ENCODE peak calls at places on chromosomes 7 and 10, in four cellular contexts. One of them, this sample, is unnamed.

GRCh38 chr10:118958984-118959916 is 70.3 kb upstream of the NANOS1 start:
- DNase-seq in prostate gland: peak
- DNase-seq in tibial artery: peak
- DNase-seq in midbrain: peak
- DNase-seq in this sample: peak

GRCh38 chr10:79358811-79359210 is 11.5 kb downstream of the PPIF start:
- DNase-seq in prostate gland: no peak
- DNase-seq in tibial artery: no peak
- DNase-seq in midbrain: no peak
- DNase-seq in this sample: no peak

GRCh38 chr10:22451346-22451745 is 106.0 kb downstream of the SPAG6 start:
- DNase-seq in prostate gland: no peak
- DNase-seq in tibial artery: no peak
- DNase-seq in midbrain: no peak
- DNase-seq in this sample: no peak

GRCh38 chr7:47358357-47358756 is 223.6 kb downstream of the TNS3 start:
- DNase-seq in prostate gland: no peak
- DNase-seq in tibial artery: no peak
- DNase-seq in midbrain: no peak
- DNase-seq in this sample: no peak

GRCh38 chr7:74452748-74453320 is 872 bp upstream of the GTF2IRD1 start:
- DNase-seq in prostate gland: no peak
- DNase-seq in tibial artery: peak
- DNase-seq in midbrain: no peak
- DNase-seq in this sample: peak

GRCh38 chr7:129295015-129295423 is 70.2 kb downstream of the AHCYL2 start:
- DNase-seq in prostate gland: no peak
- DNase-seq in tibial artery: no peak
- DNase-seq in midbrain: peak
- DNase-seq in this sample: peak

GRCh38 chr7:150972094-150972493 is 6.0 kb downstream of the KCNH2 start:
- DNase-seq in prostate gland: no peak
- DNase-seq in tibial artery: no peak
- DNase-seq in midbrain: peak
- DNase-seq in this sample: no peak

GRCh38 chr7:133235212-133235883 is 17.5 kb upstream of the EXOC4 start:
- DNase-seq in prostate gland: no peak
- DNase-seq in tibial artery: no peak
- DNase-seq in midbrain: no peak
- DNase-seq in this sample: no peak

GRCh38 chr7:376306-376969 is 86.5 kb downstream of the FOXL3 start:
- DNase-seq in prostate gland: peak
- DNase-seq in tibial artery: peak
- DNase-seq in midbrain: no peak
- DNase-seq in this sample: no peak

GRCh38 chr7:121752706-121753105 is 120.3 kb upstream of the PTPRZ1 start:
- DNase-seq in prostate gland: no peak
- DNase-seq in tibial artery: no peak
- DNase-seq in midbrain: peak
- DNase-seq in this sample: peak

GRCh38 chr7:4661871-4662270 is 20.2 kb upstream of the FOXK1 start:
- DNase-seq in prostate gland: peak
- DNase-seq in tibial artery: no peak
- DNase-seq in midbrain: no peak
- DNase-seq in this sample: no peak

GRCh38 chr10:118272090-118272775 is 69.9 kb downstream of the FAM204A start:
- DNase-seq in prostate gland: no peak
- DNase-seq in tibial artery: no peak
- DNase-seq in midbrain: peak
- DNase-seq in this sample: no peak

GRCh38 chr10:33982995-33983394 is 648.5 kb upstream of the NRP1 start:
- DNase-seq in prostate gland: no peak
- DNase-seq in tibial artery: no peak
- DNase-seq in midbrain: no peak
- DNase-seq in this sample: no peak

GRCh38 chr7:19707240-19707639 is 1.6 kb downstream of the POLR1F start:
- DNase-seq in prostate gland: no peak
- DNase-seq in tibial artery: no peak
- DNase-seq in midbrain: no peak
- DNase-seq in this sample: no peak

GRCh38 chr10:131575877-131576276 is 264.4 kb upstream of the TCERG1L start:
- DNase-seq in prostate gland: no peak
- DNase-seq in tibial artery: peak
- DNase-seq in midbrain: no peak
- DNase-seq in this sample: no peak

GRCh38 chr10:71133710-71134686 is 78.4 kb upstream of the UNC5B start:
- DNase-seq in prostate gland: no peak
- DNase-seq in tibial artery: peak
- DNase-seq in midbrain: no peak
- DNase-seq in this sample: no peak

GRCh38 chr7:68720722-68721121 is 877.6 kb upstream of the AUTS2 start:
- DNase-seq in prostate gland: no peak
- DNase-seq in tibial artery: no peak
- DNase-seq in midbrain: no peak
- DNase-seq in this sample: no peak

GRCh38 chr7:24283900-24284698 is at the start of gene NPY:
- DNase-seq in prostate gland: no peak
- DNase-seq in tibial artery: no peak
- DNase-seq in midbrain: no peak
- DNase-seq in this sample: peak

GRCh38 chr10:126561499-126562208 is 108.8 kb downstream of the C10orf90 start:
- DNase-seq in prostate gland: no peak
- DNase-seq in tibial artery: no peak
- DNase-seq in midbrain: peak
- DNase-seq in this sample: no peak

GRCh38 chr10:118412132-118412531 is 70.0 kb upstream of the FAM204A start:
- DNase-seq in prostate gland: no peak
- DNase-seq in tibial artery: no peak
- DNase-seq in midbrain: no peak
- DNase-seq in this sample: no peak

GRCh38 chr7:16412535-16413247 is 8.6 kb downstream of the CRPPA start:
- DNase-seq in prostate gland: no peak
- DNase-seq in tibial artery: no peak
- DNase-seq in midbrain: no peak
- DNase-seq in this sample: no peak

GRCh38 chr7:27175005-27175625 is 995 bp upstream of the HOXA10 start:
- DNase-seq in prostate gland: peak
- DNase-seq in tibial artery: peak
- DNase-seq in midbrain: no peak
- DNase-seq in this sample: peak

GRCh38 chr10:727162-727790 is 37.8 kb upstream of the DIP2C start:
- DNase-seq in prostate gland: no peak
- DNase-seq in tibial artery: no peak
- DNase-seq in midbrain: no peak
- DNase-seq in this sample: no peak

GRCh38 chr10:34282186-34282585 is 532.9 kb downstream of the PARD3 start:
- DNase-seq in prostate gland: no peak
- DNase-seq in tibial artery: no peak
- DNase-seq in midbrain: no peak
- DNase-seq in this sample: no peak

GRCh38 chr10:423167-423566 is 266.3 kb downstream of the DIP2C start:
- DNase-seq in prostate gland: no peak
- DNase-seq in tibial artery: no peak
- DNase-seq in midbrain: peak
- DNase-seq in this sample: no peak

GRCh38 chr7:106054133-106054532 is 58.0 kb downstream of the SYPL1 start:
- DNase-seq in prostate gland: no peak
- DNase-seq in tibial artery: no peak
- DNase-seq in midbrain: no peak
- DNase-seq in this sample: no peak

GRCh38 chr10:3735175-3735574 is 49.8 kb downstream of the KLF6 start:
- DNase-seq in prostate gland: no peak
- DNase-seq in tibial artery: no peak
- DNase-seq in midbrain: no peak
- DNase-seq in this sample: peak

GRCh38 chr7:22210355-22210754 is 146.6 kb downstream of the RAPGEF5 start:
- DNase-seq in prostate gland: no peak
- DNase-seq in tibial artery: no peak
- DNase-seq in midbrain: no peak
- DNase-seq in this sample: no peak

GRCh38 chr10:35400600-35401268 is 64.4 kb downstream of the CCNY start:
- DNase-seq in prostate gland: no peak
- DNase-seq in tibial artery: no peak
- DNase-seq in midbrain: no peak
- DNase-seq in this sample: no peak

This sample was measured in WERI-Rb-1.